ENCODE peak calls at places on chromosomes 13 and 19, in eight cellular contexts. H is hepatocyte, P is HCT116, G is neural progenitor cell, W is GM23248, F is PC-3, O is SK-N-SH, R is MM.1S. A is an unnamed sample.

GRCh38 chr13:85148009-85148408 is 651.2 kb downstream of the SLITRK6 start:
- DNase-seq in H (peak; percentile 18), P (no peak), G (peak; percentile 87), W (no peak), F (no peak), O (no peak), R (no peak), A (no peak)

GRCh38 chr13:19791953-19792537 is 9.3 kb upstream of the PSPC1 start:
- DNase-seq in H (no peak), P (no peak), G (peak; percentile 21), W (no peak), F (no peak), O (no peak), R (no peak), A (no peak)

GRCh38 chr19:33562636-33563035 is 41.0 kb upstream of the PEPD start:
- DNase-seq in H (no peak), P (no peak), G (peak; percentile 29), W (no peak), F (no peak), O (no peak), R (no peak), A (no peak)

GRCh38 chr19:34351382-34351802 is 13.6 kb upstream of the GPI start:
- DNase-seq in H (peak; percentile 35), P (no peak), G (no peak), W (no peak), F (peak; percentile 4), O (no peak), R (no peak), A (no peak)

GRCh38 chr13:85260896-85261295 is 538.3 kb downstream of the SLITRK6 start:
- DNase-seq in H (no peak), P (no peak), G (no peak), W (no peak), F (no peak), O (no peak), R (no peak), A (no peak)

GRCh38 chr19:39093761-39094160 is 9.6 kb downstream of the ACP7 start:
- DNase-seq in H (no peak), P (no peak), G (no peak), W (peak; percentile 76), F (no peak), O (no peak), R (no peak), A (no peak)

GRCh38 chr13:101489635-101490034 is 37.2 kb downstream of the ITGBL1 start:
- DNase-seq in H (no peak), P (no peak), G (no peak), W (peak; percentile 54), F (peak; percentile 76), O (no peak), R (no peak), A (no peak)

GRCh38 chr19:15129856-15130580 is 22.8 kb downstream of the SYDE1 start:
- DNase-seq in H (peak; percentile 64), P (peak; percentile 16), G (no peak), W (no peak), F (peak; percentile 92), O (no peak), R (no peak), A (no peak)

GRCh38 chr13:96934889-96935490 is 59.3 kb downstream of the OXGR1 start:
- DNase-seq in H (no peak), P (no peak), G (no peak), W (no peak), F (no peak), O (no peak), R (no peak), A (no peak)

GRCh38 chr19:17944301-17944700 is 11.5 kb downstream of the CCDC124 start:
- DNase-seq in H (no peak), P (no peak), G (no peak), W (peak; percentile 93), F (peak; percentile 82), O (no peak), R (no peak), A (no peak)

GRCh38 chr13:101397742-101398141 is 18.6 kb downstream of the NALCN start:
- DNase-seq in H (no peak), P (no peak), G (no peak), W (peak; percentile 93), F (peak; percentile 77), O (no peak), R (no peak), A (no peak)

GRCh38 chr19:29389495-29389894 is 136.3 kb upstream of the VSTM2B start:
- DNase-seq in H (no peak), P (no peak), G (no peak), W (no peak), F (no peak), O (no peak), R (no peak), A (no peak)

GRCh38 chr19:39915848-39916215 is 18.6 kb downstream of the FCGBP start:
- DNase-seq in H (no peak), P (no peak), G (no peak), W (no peak), F (no peak), O (no peak), R (no peak), A (no peak)

GRCh38 chr19:47464619-47465018 is 7.1 kb downstream of the SLC8A2 start:
- DNase-seq in H (no peak), P (no peak), G (no peak), W (no peak), F (no peak), O (no peak), R (no peak), A (no peak)

GRCh38 chr13:113928701-113929627 is 44.9 kb downstream of the C13orf46 start:
- DNase-seq in H (peak; percentile 50), P (no peak), G (no peak), W (peak; percentile 92), F (no peak), O (peak; percentile 74), R (no peak), A (no peak)

GRCh38 chr19:45423589-45424190 is at the start of gene ERCC1:
- DNase-seq in H (peak; percentile 98), P (peak; percentile 96), G (peak; percentile 99), W (peak; percentile 96), F (peak; percentile 93), O (peak; percentile 98), R (peak; percentile 98), A (peak; percentile 96)

GRCh38 chr19:38321646-38322323 is 2.1 kb downstream of the KCNK6 start:
- DNase-seq in H (peak; percentile 69), P (no peak), G (peak; percentile 22), W (peak; percentile 87), F (no peak), O (no peak), R (no peak), A (no peak)

GRCh38 chr19:18491995-18492953 is 29.6 kb downstream of the ELL start:
- DNase-seq in H (no peak), P (no peak), G (no peak), W (no peak), F (no peak), O (no peak), R (no peak), A (no peak)

GRCh38 chr19:13797870-13798269 is 2.6 kb downstream of the ZSWIM4 start:
- DNase-seq in H (no peak), P (no peak), G (no peak), W (peak; percentile 90), F (peak; percentile 89), O (no peak), R (no peak), A (no peak)

GRCh38 chr19:51338563-51339312 is 3.2 kb downstream of the VSIG10L start:
- DNase-seq in H (peak; percentile 94), P (peak; percentile 56), G (peak; percentile 94), W (peak; percentile 88), F (peak; percentile 88), O (peak; percentile 95), R (no peak), A (peak; percentile 87)

GRCh38 chr19:17220207-17220758 is 5.1 kb downstream of the USE1 start:
- DNase-seq in H (peak; percentile 83), P (no peak), G (no peak), W (peak; percentile 92), F (peak; percentile 47), O (no peak), R (no peak), A (no peak)

GRCh38 chr13:43537124-43537523 is 249.6 kb downstream of the ENOX1 start:
- DNase-seq in H (no peak), P (no peak), G (no peak), W (peak; percentile 47), F (no peak), O (peak; percentile 34), R (no peak), A (no peak)

GRCh38 chr19:31553112-31553843 is 204.0 kb upstream of the TSHZ3 start:
- DNase-seq in H (no peak), P (no peak), G (no peak), W (peak; percentile 3), F (peak; percentile 6), O (peak; percentile 42), R (no peak), A (no peak)

DNA sequence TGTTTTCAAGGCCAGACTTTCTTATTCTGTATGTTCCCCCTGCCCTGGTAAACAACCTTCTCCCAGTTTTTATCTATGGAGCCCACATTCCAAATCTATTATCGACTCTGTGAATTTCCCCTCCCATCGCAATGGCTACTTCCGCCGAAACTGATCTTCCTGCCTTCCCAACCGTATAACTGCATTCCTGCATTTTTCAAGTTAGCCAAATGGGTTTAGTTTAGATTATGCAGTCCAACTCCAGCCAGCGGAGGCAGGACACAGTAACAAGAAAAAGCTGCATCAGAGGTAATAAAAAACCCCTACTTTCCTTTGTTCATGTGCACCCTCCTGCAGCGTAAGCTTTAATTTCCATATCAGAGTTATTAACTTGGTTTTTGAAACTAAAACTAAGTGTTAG is 112.2 kb upstream of the ZNF91 start:
- DNase-seq in H (no peak), P (no peak), G (no peak), W (no peak), F (no peak), O (no peak), R (no peak), A (no peak)
- H3K9me3 ChIP-seq in H (no peaks in the 10 kb centered on the region), P (no peaks in the 10 kb centered on the region), G (peaks cover 13% of the 10 kb centered on the region), W (no peaks in the 10 kb centered on the region), F (no peaks in the 10 kb centered on the region), O (no peaks in the 10 kb centered on the region), R (no peaks in the 10 kb centered on the region), A (no peaks in the 10 kb centered on the region)

GRCh38 chr19:41930926-41931592 is 2.8 kb upstream of the ERFL start:
- DNase-seq in H (no peak), P (no peak), G (peak; percentile 51), W (peak; percentile 53), F (no peak), O (no peak), R (no peak), A (peak; percentile 58)
- TF ChIP-seq EZH2phosphoT487 in H (no peak), P (no peak), G (no peak), W (no peak), F (no peak), O (no peak), R (no peak), A (no peak)

GRCh38 chr19:11872624-11873023 is 15.0 kb upstream of the ZNF69 start:
- DNase-seq in H (no peak), P (no peak), G (no peak), W (no peak), F (no peak), O (no peak), R (no peak), A (no peak)

GRCh38 chr19:11873762-11874161 is 13.8 kb upstream of the ZNF69 start:
- DNase-seq in H (no peak), P (no peak), G (no peak), W (no peak), F (no peak), O (no peak), R (no peak), A (no peak)

GRCh38 chr19:11868188-11868587 is 19.4 kb upstream of the ZNF69 start:
- DNase-seq in H (no peak), P (no peak), G (no peak), W (no peak), F (no peak), O (no peak), R (no peak), A (no peak)
- H3K9me3 ChIP-seq in H (peaks cover 30% of the 10 kb centered on the region), P (peaks cover 27% of the 10 kb centered on the region), G (peaks cover 19% of the 10 kb centered on the region), W (peaks cover 14% of the 10 kb centered on the region), F (peaks cover 62% of the 10 kb centered on the region), O (peaks cover 14% of the 10 kb centered on the region), R (peaks cover 3% of the 10 kb centered on the region), A (peaks cover 6% of the 10 kb centered on the region)

GRCh38 chr19:48963371-48964204 is 1.5 kb upstream of the FTL start:
- DNase-seq in H (peak; percentile 91), P (no peak), G (peak; percentile 73), W (peak; percentile 85), F (peak; percentile 43), O (no peak), R (peak; percentile 43), A (no peak)
- TF ChIP-seq EZH2phosphoT487 in H (no peak), P (no peak), G (no peak), W (no peak), F (no peak), O (no peak), R (no peak), A (no peak)